ENCODE peak calls at places on chromosome 22, in ten cellular contexts. Q, T, G, P, O, H, D, L, F and B are unnamed samples.

GRCh38 chr22:27223317-27224177 is 566.2 kb downstream of the MIAT start:
- DNase-seq in Q (no peak), T (peak; percentile 68), G (peak; percentile 95), P (no peak), O (no peak), H (no peak), D (peak; percentile 3), L (no peak), F (no peak), B (no peak)

GRCh38 chr22:48895831-48896765 is 931.6 kb downstream of the BRD1 start:
- DNase-seq in Q (no peak), T (no peak), G (no peak), P (peak; percentile 8), O (no peak), H (no peak), D (no peak), L (no peak), F (peak; percentile 23), B (no peak)

GRCh38 chr22:36155702-36156101 is 4.9 kb downstream of the APOL3 start:
- DNase-seq in Q (no peak), T (no peak), G (peak; percentile 9), P (peak; percentile 79), O (peak; percentile 88), H (no peak), D (no peak), L (no peak), F (peak; percentile 88), B (peak; percentile 82)

GRCh38 chr22:40257979-40258378 is 80.3 kb downstream of the TNRC6B start:
- DNase-seq in Q (no peak), T (no peak), G (peak; percentile 37), P (no peak), O (no peak), H (no peak), D (no peak), L (no peak), F (no peak), B (no peak)

GRCh38 chr22:27551402-27551801 is 250.2 kb downstream of the MN1 start:
- DNase-seq in Q (no peak), T (no peak), G (no peak), P (no peak), O (no peak), H (no peak), D (no peak), L (no peak), F (no peak), B (no peak)

GRCh38 chr22:48686694-48687302 is 1140.9 kb downstream of the BRD1 start:
- DNase-seq in Q (no peak), T (no peak), G (no peak), P (no peak), O (no peak), H (no peak), D (no peak), L (no peak), F (no peak), B (no peak)

GRCh38 chr22:28411125-28411524 is 268.5 kb downstream of the TTC28 start:
- DNase-seq in Q (no peak), T (no peak), G (no peak), P (no peak), O (no peak), H (no peak), D (no peak), L (no peak), F (no peak), B (no peak)

GRCh38 chr22:48740731-48741405 is 1086.8 kb downstream of the BRD1 start:
- DNase-seq in Q (no peak), T (no peak), G (no peak), P (no peak), O (peak; percentile 36), H (no peak), D (no peak), L (no peak), F (no peak), B (peak; percentile 70)

GRCh38 chr22:38843201-38843715 is 570 bp downstream of the NPTXR start:
- DNase-seq in Q (no peak), T (peak; percentile 68), G (peak; percentile 80), P (peak; percentile 73), O (peak; percentile 77), H (no peak), D (peak; percentile 55), L (no peak), F (no peak), B (peak; percentile 67)

GRCh38 chr22:29143848-29144785 is 61.6 kb upstream of the EMID1 start:
- DNase-seq in Q (no peak), T (no peak), G (no peak), P (no peak), O (no peak), H (no peak), D (no peak), L (no peak), F (no peak), B (no peak)

GRCh38 chr22:20324139-20324516 is 4.3 kb upstream of the DGCR6L start:
- DNase-seq in Q (no peak), T (no peak), G (no peak), P (no peak), O (no peak), H (no peak), D (peak; percentile 11), L (no peak), F (peak; percentile 34), B (no peak)

GRCh38 chr22:20319041-20319744 is 667 bp downstream of the DGCR6L start:
- DNase-seq in Q (peak; percentile 37), T (no peak), G (peak; percentile 54), P (no peak), O (no peak), H (peak; percentile 4), D (no peak), L (no peak), F (peak; percentile 55), B (peak; percentile 68)

GRCh38 chr22:20316217-20316843 is 3.5 kb downstream of the DGCR6L start:
- DNase-seq in Q (no peak), T (no peak), G (no peak), P (no peak), O (peak; percentile 41), H (peak; percentile 3), D (no peak), L (no peak), F (peak; percentile 28), B (no peak)

GRCh38 chr22:20316844-20317401 is 2.9 kb downstream of the DGCR6L start:
- DNase-seq in Q (no peak), T (no peak), G (no peak), P (no peak), O (no peak), H (no peak), D (no peak), L (no peak), F (no peak), B (peak; percentile 59)

DNA sequence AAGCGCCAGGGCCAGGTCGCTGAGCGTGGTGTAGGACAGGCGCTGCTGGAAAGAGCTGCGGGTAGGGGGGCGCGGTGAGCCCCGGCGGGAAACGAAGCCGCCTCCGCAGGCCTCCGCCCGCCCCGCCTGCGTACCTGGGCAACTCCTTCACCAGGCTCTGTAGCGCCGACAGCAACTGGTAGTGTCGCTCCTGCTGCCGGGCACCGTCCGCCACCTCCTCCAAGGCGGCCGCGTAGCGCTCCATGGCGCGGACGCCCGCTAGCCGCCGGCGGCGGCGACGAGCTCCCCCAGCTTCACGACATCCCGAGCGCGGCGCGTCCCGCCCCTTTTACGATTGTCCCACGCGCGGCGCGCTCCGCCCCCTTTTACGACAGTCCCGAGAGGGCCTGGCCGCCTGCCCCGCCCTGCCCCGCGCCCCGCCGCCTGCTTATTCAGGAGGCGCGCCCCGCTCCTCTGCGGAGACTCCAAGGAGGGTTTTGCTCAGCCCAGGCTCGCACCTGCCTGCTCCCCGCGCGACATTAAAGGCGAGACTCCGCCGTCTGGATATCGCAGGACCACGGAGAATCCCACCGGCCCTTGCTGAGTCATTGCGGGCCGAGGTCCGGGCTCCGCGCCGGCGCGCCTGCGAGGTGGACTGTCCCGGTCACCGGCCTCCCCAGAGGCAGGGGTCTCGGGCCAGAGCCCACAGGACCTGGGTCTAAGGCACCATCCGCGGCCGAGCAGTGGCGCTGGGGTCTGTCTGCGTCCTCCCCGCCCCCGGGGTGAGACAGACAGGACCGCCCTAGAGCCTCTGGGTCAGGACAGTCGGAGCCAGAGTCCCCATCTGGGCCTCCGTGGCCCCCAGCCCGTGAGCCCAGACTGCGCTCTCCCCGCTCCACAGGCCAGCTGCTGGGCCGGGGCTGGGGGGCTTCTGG is at the start of gene DGCR6L:
- DNase-seq in Q (peak; percentile 97), T (peak; percentile 94), G (peak; percentile 97), P (peak; percentile 99), O (peak; percentile 99), H (peak; percentile 94), D (peak; percentile 88), L (peak; percentile 78), F (peak; percentile 95), B (peak; percentile 98)
- H3K4me1 ChIP-seq in Q (peaks cover 21% of the 10 kb centered on the region), T (peaks cover 14% of the 10 kb centered on the region), G (peaks cover 37% of the 10 kb centered on the region), P (peaks cover 40% of the 10 kb centered on the region), O (no peaks in the 10 kb centered on the region), H (peaks cover 8% of the 10 kb centered on the region), D (peaks cover 12% of the 10 kb centered on the region), L (peaks cover 27% of the 10 kb centered on the region), F (peaks cover 43% of the 10 kb centered on the region), B (no peaks in the 10 kb centered on the region)

DNA sequence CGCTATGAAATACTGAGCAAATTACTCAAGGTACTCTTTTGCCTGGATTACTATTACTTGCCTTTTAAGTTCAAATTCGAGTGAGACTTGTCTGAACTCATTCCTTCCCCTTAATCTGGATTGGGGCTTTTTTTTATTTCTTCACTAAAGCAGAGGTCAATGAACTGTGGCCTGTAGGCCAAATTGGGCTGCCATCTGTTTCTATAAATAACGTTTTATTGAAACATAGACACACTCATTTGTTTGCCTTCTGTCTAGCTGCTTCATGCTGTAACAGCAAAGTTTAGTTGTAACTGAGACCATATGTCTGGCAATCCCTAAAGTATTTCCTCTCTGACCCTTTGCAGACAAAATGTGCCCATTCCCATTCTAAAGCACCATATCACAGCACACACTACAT is 207.9 kb upstream of the ISX start:
- DNase-seq in Q (no peak), T (no peak), G (no peak), P (no peak), O (no peak), H (no peak), D (no peak), L (no peak), F (no peak), B (no peak)
- H3K27ac ChIP-seq in Q (no peak overlapping the region), T (no peak overlapping the region), G (no peak overlapping the region), P (no peak overlapping the region), O (no peak overlapping the region), H (no peak overlapping the region), D (no peak overlapping the region), L (no peak overlapping the region), F (no peak overlapping the region), B (no peak overlapping the region)

GRCh38 chr22:19876941-19877625 is 22.4 kb upstream of the GNB1L start:
- DNase-seq in Q (no peak), T (no peak), G (no peak), P (no peak), O (peak; percentile 44), H (no peak), D (no peak), L (no peak), F (no peak), B (peak; percentile 41)
- H3K4me1 ChIP-seq in Q (peaks cover 16% of the 10 kb centered on the region), T (peaks cover 68% of the 10 kb centered on the region), G (peaks cover 76% of the 10 kb centered on the region), P (peaks cover 26% of the 10 kb centered on the region), O (no peaks in the 10 kb centered on the region), H (peaks cover 42% of the 10 kb centered on the region), D (peaks cover 33% of the 10 kb centered on the region), L (peaks cover 37% of the 10 kb centered on the region), F (peaks cover 44% of the 10 kb centered on the region), B (no peaks in the 10 kb centered on the region)

DNA sequence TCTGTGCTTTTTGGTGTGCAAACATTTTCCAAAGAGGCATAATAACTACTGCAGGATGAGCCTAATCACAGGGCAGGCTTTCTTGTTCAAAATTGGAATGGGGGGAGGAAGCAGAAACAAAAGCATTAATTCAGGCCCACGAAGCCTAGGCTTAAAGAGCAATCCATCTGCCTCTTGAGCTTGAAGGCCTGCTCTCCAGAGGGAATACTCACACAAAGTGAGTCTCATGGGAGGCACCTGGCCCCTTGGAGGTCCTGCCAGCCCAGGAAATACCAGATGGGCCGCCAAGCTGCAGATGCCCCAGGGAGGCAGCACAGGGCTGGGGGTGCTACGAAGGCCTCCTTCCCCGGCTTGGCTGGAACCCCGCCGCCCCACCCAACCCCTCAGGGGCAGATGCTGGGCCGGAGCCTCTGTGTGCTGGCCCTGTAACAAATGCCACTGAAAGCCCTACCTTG is 39.3 kb upstream of the COMT start:
- DNase-seq in Q (no peak), T (no peak), G (no peak), P (no peak), O (peak; percentile 24), H (no peak), D (no peak), L (no peak), F (no peak), B (no peak)
- H3K27ac ChIP-seq in Q (no peak overlapping the region), T (no peak overlapping the region), G (no peak overlapping the region), P (no peak overlapping the region), O (no peak overlapping the region), H (no peak overlapping the region), D (no peak overlapping the region), L (no peak overlapping the region), F (no peak overlapping the region), B (no peak overlapping the region)